ENCODE peak calls at places on chromosomes 4 and X, in six cellular contexts. G, S, N, D, Y and B are unnamed samples.
A peak's percentile ranks its signal among the peaks of the same experiment; 100 is the strongest.

GRCh38 chrX:21153503-21153902 is 220.7 kb upstream of the CNKSR2 start:
- DNase-seq in G (no peak), S (no peak), N (peak; percentile 4), D (no peak), Y (no peak), B (no peak)

GRCh38 chrX:14489437-14489836 is 39.9 kb upstream of the GLRA2 start:
- DNase-seq in G (no peak), S (no peak), N (no peak), D (no peak), Y (no peak), B (no peak)

GRCh38 chr4:8314691-8315255 is 45.2 kb downstream of the HTRA3 start:
- DNase-seq in G (no peak), S (no peak), N (no peak), D (no peak), Y (no peak), B (no peak)

GRCh38 chr4:156594619-156595018 is 377.0 kb downstream of the PDGFC start:
- DNase-seq in G (peak; percentile 35), S (no peak), N (no peak), D (no peak), Y (no peak), B (no peak)

GRCh38 chr4:99722006-99722405 is 64.4 kb upstream of the C4orf54 start:
- DNase-seq in G (no peak), S (no peak), N (no peak), D (no peak), Y (no peak), B (peak; percentile 68)

GRCh38 chrX:67544281-67544680 is 460 bp downstream of the AR start:
- DNase-seq in G (peak; percentile 30), S (no peak), N (no peak), D (peak; percentile 4), Y (no peak), B (no peak)

GRCh38 chr4:184814686-184815045 is 11.1 kb downstream of the ACSL1 start:
- DNase-seq in G (no peak), S (no peak), N (no peak), D (no peak), Y (no peak), B (no peak)

GRCh38 chr4:188008377-188008776 is 12.8 kb downstream of the ZFP42 start:
- DNase-seq in G (no peak), S (no peak), N (peak; percentile 95), D (no peak), Y (no peak), B (no peak)

GRCh38 chrX:102138064-102138463 is 4.2 kb downstream of the TCEAL6 start:
- DNase-seq in G (no peak), S (no peak), N (no peak), D (no peak), Y (no peak), B (no peak)

GRCh38 chrX:150690126-150690525 is 3.1 kb upstream of the MTMR1 start:
- DNase-seq in G (no peak), S (no peak), N (peak; percentile 92), D (no peak), Y (no peak), B (no peak)

GRCh38 chrX:99887918-99888317 is 522.2 kb downstream of the PCDH19 start:
- DNase-seq in G (no peak), S (no peak), N (no peak), D (no peak), Y (no peak), B (no peak)